ENCODE peak calls at places on chromosomes 16 and 17, in eight cellular contexts. X is body of pancreas, P is lower leg skin, E is heart left ventricle, D is HepG2, B is A549, Y is Peyer's patch, O is stomach. G is an unnamed sample.

GRCh38 chr17:68704897-68705296 is 103.7 kb upstream of the FAM20A start:
- DNase-seq in X (peak), P (no peak), E (no peak), D (no peak), B (no peak), Y (no peak), O (no peak), G (no peak)

GRCh38 chr17:58060596-58061191 is 22.5 kb upstream of the DYNLL2 start:
- DNase-seq in X (peak), P (no peak), E (peak), D (no peak), B (no peak), Y (no peak), O (no peak), G (no peak)

GRCh38 chr16:15954814-15955151 is 5.4 kb downstream of the ABCC1 start:
- DNase-seq in X (peak), P (no peak), E (peak), D (no peak), B (no peak), Y (no peak), O (no peak), G (no peak)

GRCh38 chr16:77869997-77870813 is 81.8 kb downstream of the VAT1L start:
- DNase-seq in X (no peak), P (no peak), E (peak), D (no peak), B (no peak), Y (no peak), O (no peak), G (no peak)

GRCh38 chr17:6591599-6592158 is 35.3 kb upstream of the PITPNM3 start:
- DNase-seq in X (no peak), P (no peak), E (no peak), D (peak), B (peak), Y (no peak), O (no peak), G (peak)

GRCh38 chr16:21100447-21100846 is 50.2 kb downstream of the DNAH3 start:
- DNase-seq in X (no peak), P (no peak), E (no peak), D (no peak), B (peak), Y (no peak), O (no peak), G (peak)

GRCh38 chr17:80116276-80116922 is 15.0 kb downstream of the GAA start:
- DNase-seq in X (no peak), P (no peak), E (no peak), D (no peak), B (no peak), Y (no peak), O (no peak), G (no peak)

GRCh38 chr17:47847341-47848197 is 3.4 kb downstream of the SP6 start:
- DNase-seq in X (no peak), P (no peak), E (no peak), D (no peak), B (no peak), Y (no peak), O (no peak), G (no peak)

GRCh38 chr16:47309581-47310312 is 151.1 kb downstream of the ITFG1 start:
- DNase-seq in X (no peak), P (no peak), E (no peak), D (no peak), B (no peak), Y (no peak), O (no peak), G (no peak)

GRCh38 chr17:70105641-70106040 is 30.6 kb downstream of the KCNJ16 start:
- DNase-seq in X (no peak), P (no peak), E (no peak), D (no peak), B (no peak), Y (no peak), O (no peak), G (no peak)

GRCh38 chr16:15434425-15435215 is at the start of gene BMERB1:
- DNase-seq in X (peak), P (no peak), E (peak), D (no peak), B (peak), Y (peak), O (peak), G (peak)

GRCh38 chr16:52469775-52470174 is 77.2 kb downstream of the TOX3 start:
- DNase-seq in X (no peak), P (no peak), E (no peak), D (peak), B (peak), Y (no peak), O (no peak), G (no peak)

GRCh38 chr17:11300738-11301137 is 59.7 kb downstream of the SHISA6 start:
- DNase-seq in X (no peak), P (no peak), E (no peak), D (no peak), B (no peak), Y (no peak), O (no peak), G (no peak)

GRCh38 chr16:72961863-72962262 is 86.1 kb downstream of the ZFHX3 start:
- DNase-seq in X (no peak), P (no peak), E (no peak), D (no peak), B (no peak), Y (no peak), O (no peak), G (no peak)

GRCh38 chr16:66408181-66409048 is 18.7 kb upstream of the BEAN1 start:
- DNase-seq in X (peak), P (peak), E (peak), D (peak), B (peak), Y (no peak), O (no peak), G (peak)

GRCh38 chr16:10935491-10935890 is 6.8 kb downstream of the DEXI start:
- DNase-seq in X (no peak), P (no peak), E (no peak), D (no peak), B (no peak), Y (no peak), O (no peak), G (no peak)

GRCh38 chr16:78175287-78175686 is 75.8 kb downstream of the WWOX start:
- DNase-seq in X (no peak), P (no peak), E (no peak), D (no peak), B (no peak), Y (no peak), O (no peak), G (peak)

GRCh38 chr16:22638393-22639206 is 127.9 kb downstream of the NPIPB5 start:
- DNase-seq in X (no peak), P (peak), E (no peak), D (no peak), B (no peak), Y (no peak), O (no peak), G (peak)

GRCh38 chr16:88782454-88783390 is 2.3 kb downstream of the PIEZO1 start:
- DNase-seq in X (no peak), P (no peak), E (no peak), D (no peak), B (no peak), Y (no peak), O (no peak), G (peak)

GRCh38 chr16:56669840-56670639 is 426 bp downstream of the MT1H start:
- DNase-seq in X (no peak), P (no peak), E (no peak), D (no peak), B (no peak), Y (no peak), O (no peak), G (no peak)

GRCh38 chr17:17505610-17506171 is 9.5 kb upstream of the RASD1 start:
- DNase-seq in X (no peak), P (no peak), E (no peak), D (no peak), B (no peak), Y (no peak), O (no peak), G (no peak)

GRCh38 chr16:2963611-2964415 is at the start of gene KREMEN2:
- DNase-seq in X (no peak), P (no peak), E (no peak), D (peak), B (peak), Y (no peak), O (no peak), G (peak)

GRCh38 chr17:72517413-72518237 is 396.8 kb downstream of the SOX9 start:
- DNase-seq in X (peak), P (no peak), E (no peak), D (no peak), B (no peak), Y (no peak), O (peak), G (no peak)

GRCh38 chr17:67377727-67378443 is 804 bp downstream of the PITPNC1 start:
- DNase-seq in X (peak), P (peak), E (peak), D (no peak), B (peak), Y (peak), O (peak), G (peak)

GRCh38 chr17:81395600-81396277 is 482 bp downstream of the BAHCC1 start:
- DNase-seq in X (no peak), P (no peak), E (no peak), D (no peak), B (no peak), Y (peak), O (no peak), G (no peak)

GRCh38 chr17:81301195-81302144 is 6.4 kb upstream of the SLC38A10 start:
- DNase-seq in X (no peak), P (no peak), E (no peak), D (no peak), B (no peak), Y (no peak), O (no peak), G (no peak)

GRCh38 chr16:10780628-10781027 is 37.0 kb downstream of the NUBP1 start:
- DNase-seq in X (no peak), P (no peak), E (no peak), D (no peak), B (no peak), Y (no peak), O (no peak), G (no peak)

GRCh38 chr17:17663160-17664072 is 17.8 kb upstream of the RAI1 start:
- DNase-seq in X (peak), P (no peak), E (peak), D (peak), B (peak), Y (no peak), O (peak), G (peak)

GRCh38 chr16:11260596-11260966 is 4.6 kb upstream of the SOCS1 start:
- DNase-seq in X (no peak), P (no peak), E (no peak), D (no peak), B (no peak), Y (no peak), O (no peak), G (no peak)

GRCh38 chr17:29179232-29180036 is 764 bp downstream of the MYO18A start:
- DNase-seq in X (peak), P (peak), E (peak), D (peak), B (peak), Y (peak), O (peak), G (peak)

GRCh38 chr17:71055128-71055527 is 885.8 kb downstream of the KCNJ2 start:
- DNase-seq in X (no peak), P (no peak), E (no peak), D (no peak), B (no peak), Y (no peak), O (no peak), G (peak)

GRCh38 chr17:66965801-66966528 is 1.5 kb downstream of the CACNG4 start:
- DNase-seq in X (no peak), P (no peak), E (no peak), D (no peak), B (no peak), Y (no peak), O (no peak), G (no peak)

GRCh38 chr17:81843713-81844326 is 9.0 kb upstream of the PPP1R27 start:
- DNase-seq in X (no peak), P (no peak), E (no peak), D (no peak), B (no peak), Y (no peak), O (no peak), G (no peak)

GRCh38 chr17:38546396-38546795 is 59.4 kb downstream of the SRCIN1 start:
- DNase-seq in X (no peak), P (no peak), E (no peak), D (no peak), B (no peak), Y (no peak), O (no peak), G (no peak)

GRCh38 chr17:9256361-9256943 is 235.1 kb downstream of the NTN1 start:
- DNase-seq in X (no peak), P (no peak), E (no peak), D (no peak), B (no peak), Y (no peak), O (no peak), G (no peak)

GRCh38 chr16:87658564-87659225 is 56.4 kb downstream of the JPH3 start:
- DNase-seq in X (no peak), P (no peak), E (no peak), D (no peak), B (no peak), Y (no peak), O (no peak), G (no peak)

GRCh38 chr17:45101883-45102811 is 30.2 kb downstream of the PLCD3 start:
- DNase-seq in X (no peak), P (no peak), E (no peak), D (peak), B (no peak), Y (no peak), O (no peak), G (no peak)
- TF ChIP-seq POLR2A in X (no peak), P (no peak), E (no peak), D (no peak), B (no peak), Y (no peak), O (no peak), G (no peak)

GRCh38 chr17:19574956-19575355 is 41.3 kb downstream of the SLC47A1 start:
- DNase-seq in X (no peak), P (no peak), E (no peak), D (no peak), B (no peak), Y (no peak), O (no peak), G (no peak)

GRCh38 chr17:19578545-19578944 is 44.9 kb downstream of the SLC47A1 start:
- DNase-seq in X (no peak), P (no peak), E (no peak), D (no peak), B (peak), Y (no peak), O (no peak), G (peak)

GRCh38 chr17:19583871-19584270 is 50.2 kb downstream of the SLC47A1 start:
- DNase-seq in X (no peak), P (no peak), E (no peak), D (no peak), B (no peak), Y (no peak), O (no peak), G (no peak)

GRCh38 chr17:19579867-19580565 is 46.4 kb downstream of the SLC47A1 start:
- DNase-seq in X (no peak), P (no peak), E (no peak), D (no peak), B (no peak), Y (no peak), O (no peak), G (no peak)

DNA sequence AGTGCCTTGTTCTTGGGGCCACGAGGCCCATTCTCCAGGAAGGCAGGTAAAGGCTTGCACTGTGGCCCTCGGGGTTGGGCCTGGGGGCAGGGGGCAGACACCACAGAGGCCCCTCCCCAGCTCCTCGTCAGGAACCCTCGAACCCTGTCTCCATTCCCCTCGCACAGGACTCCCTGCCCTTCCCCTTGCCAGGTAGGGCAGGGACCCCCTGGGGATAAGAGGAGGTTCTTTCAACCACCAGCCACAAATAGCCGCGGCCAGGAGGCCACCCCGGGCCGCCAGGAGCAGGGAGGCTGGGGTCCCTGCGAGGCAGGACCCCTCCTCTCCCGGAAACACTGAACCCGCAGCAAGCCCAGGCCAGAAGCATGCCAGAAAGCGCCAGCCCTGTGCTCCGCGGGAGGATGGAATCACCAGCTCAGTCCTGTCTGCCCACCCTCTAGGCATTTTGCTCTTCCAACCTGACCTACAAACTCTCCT is 45.6 kb downstream of the SLC47A1 start:
- DNase-seq in X (no peak), P (no peak), E (no peak), D (no peak), B (no peak), Y (no peak), O (no peak), G (no peak)
- TF ChIP-seq POLR2A in X (no peak), P (no peak), E (no peak), D (no peak), B (no peak), Y (no peak), O (no peak), G (no peak)

GRCh38 chr16:80403871-80404270 is 136.9 kb upstream of the DYNLRB2 start:
- DNase-seq in X (no peak), P (no peak), E (no peak), D (no peak), B (no peak), Y (no peak), O (no peak), G (no peak)

GRCh38 chr16:80408014-80408413 is 132.8 kb upstream of the DYNLRB2 start:
- DNase-seq in X (no peak), P (no peak), E (no peak), D (no peak), B (no peak), Y (no peak), O (no peak), G (no peak)

GRCh38 chr16:80404847-80405246 is 135.9 kb upstream of the DYNLRB2 start:
- DNase-seq in X (no peak), P (no peak), E (no peak), D (no peak), B (no peak), Y (no peak), O (no peak), G (no peak)

GRCh38 chr16:80407265-80407987 is 133.4 kb upstream of the DYNLRB2 start:
- DNase-seq in X (no peak), P (no peak), E (no peak), D (peak), B (no peak), Y (no peak), O (no peak), G (no peak)
- TF ChIP-seq POLR2A in X (no peak), P (no peak), E (no peak), D (no peak), B (no peak), Y (no peak), O (no peak), G (no peak)

DNA sequence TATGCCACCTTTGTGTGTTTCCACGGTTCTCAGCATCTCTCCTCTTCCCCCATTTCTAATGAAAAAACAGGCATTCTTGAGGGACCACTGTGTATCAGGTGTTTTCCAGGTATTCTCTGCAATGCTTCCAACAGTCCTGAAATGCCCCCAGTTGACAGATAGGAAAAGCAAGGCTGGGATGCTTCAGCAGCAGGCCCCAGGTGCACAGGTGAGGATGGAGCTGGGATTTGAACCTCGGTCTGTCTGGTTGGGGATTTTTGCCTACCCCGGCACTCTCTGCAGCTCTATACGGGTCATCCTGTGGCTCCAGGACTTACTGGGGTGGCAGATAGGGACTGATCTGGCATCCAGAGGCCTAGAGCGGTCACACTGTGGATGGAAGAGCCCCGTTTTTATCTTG is 180.5 kb upstream of the GSE1 start:
- DNase-seq in X (no peak), P (no peak), E (peak), D (no peak), B (no peak), Y (no peak), O (no peak), G (no peak)
- TF ChIP-seq POLR2A in X (no peak), P (no peak), E (no peak), D (no peak), B (no peak), Y (no peak), O (no peak), G (no peak)

GRCh38 chr17:31581022-31581483 is 189.6 kb downstream of the RAB11FIP4 start:
- DNase-seq in X (peak), P (no peak), E (peak), D (no peak), B (no peak), Y (no peak), O (peak), G (peak)
- TF ChIP-seq POLR2A in X (peak), P (no peak), E (no peak), D (no peak), B (no peak), Y (no peak), O (no peak), G (no peak)

DNA sequence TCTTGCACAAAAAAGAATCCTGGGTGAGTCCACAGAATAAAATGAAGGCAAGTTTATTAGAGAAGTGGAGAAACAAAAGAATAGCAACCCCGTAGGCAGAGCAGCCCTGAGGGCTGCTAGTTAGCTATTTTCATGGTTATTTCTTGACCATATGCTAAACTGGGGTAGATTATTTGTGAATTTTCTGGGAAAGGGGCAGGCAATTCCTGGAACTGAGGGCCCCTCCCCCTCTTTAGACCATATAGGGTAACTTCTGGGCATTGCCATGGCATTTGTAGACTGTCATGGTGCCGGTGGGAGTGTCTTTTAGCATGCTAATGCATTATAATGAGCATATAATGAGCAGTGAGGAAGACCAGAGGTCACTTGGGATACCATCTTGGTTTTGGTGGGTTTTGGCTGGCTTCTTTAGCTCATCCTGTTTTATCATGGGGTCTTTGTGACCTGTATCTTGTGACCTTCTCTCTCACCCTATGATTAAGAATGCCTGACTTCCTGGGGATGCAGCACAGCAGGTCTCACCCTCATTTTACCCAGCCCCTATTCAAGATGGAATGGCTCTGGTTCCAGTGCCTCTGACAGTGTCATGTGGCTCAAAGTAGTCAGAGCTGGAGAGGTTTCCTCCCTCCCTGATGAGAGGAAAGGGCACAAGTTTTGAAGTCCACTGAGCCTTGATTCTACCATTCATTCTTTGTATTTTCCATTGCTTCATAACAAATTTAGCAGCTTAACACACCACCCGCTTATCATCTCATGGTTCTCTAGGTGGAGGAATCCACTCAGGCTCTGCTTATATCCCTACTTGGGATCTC is 55.7 kb upstream of the LGALS9 start:
- DNase-seq in X (no peak), P (no peak), E (no peak), D (no peak), B (no peak), Y (no peak), O (no peak), G (no peak)
- TF ChIP-seq POLR2A in X (no peak), P (no peak), E (no peak), D (no peak), B (no peak), Y (no peak), O (no peak), G (no peak)

DNA sequence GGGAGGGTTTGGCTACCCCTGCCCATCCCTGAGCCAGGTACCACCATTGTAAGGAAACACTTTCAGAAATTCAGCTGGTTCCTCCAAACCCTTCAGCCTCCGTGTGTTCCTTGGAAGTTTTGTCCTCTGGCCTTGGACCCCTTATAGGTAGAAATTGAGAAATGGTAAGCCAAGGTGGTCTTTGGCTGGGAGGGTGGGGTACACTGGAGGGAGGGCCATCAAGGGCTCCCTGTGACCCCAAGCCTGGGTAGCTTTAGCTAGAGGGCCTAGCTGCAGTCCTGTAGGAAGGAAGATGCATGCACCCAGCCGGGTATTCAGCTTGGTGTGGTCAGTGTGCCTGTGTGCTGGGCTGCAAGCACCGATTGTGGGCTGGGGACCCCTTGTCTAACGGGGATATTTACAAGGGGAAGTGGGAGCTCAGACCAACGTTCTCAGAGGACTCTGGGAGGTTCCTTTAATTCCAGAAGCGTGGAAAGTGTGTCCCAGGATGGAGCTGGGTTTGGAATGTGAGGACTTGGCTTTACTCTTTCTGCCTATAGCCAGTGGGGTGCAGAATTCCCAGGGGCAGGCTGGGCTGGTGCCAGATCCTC is 6.8 kb downstream of the NAT9 start:
- DNase-seq in X (no peak), P (no peak), E (no peak), D (no peak), B (no peak), Y (no peak), O (no peak), G (no peak)
- TF ChIP-seq POLR2A in X (no peak), P (no peak), E (no peak), D (no peak), B (no peak), Y (no peak), O (no peak), G (no peak)

G was measured in H54.